ENCODE peak calls at places on chromosome 9, in ten cellular contexts. B is effector memory CD8-positive, alpha-beta T cell; O is foreskin keratinocyte; S is gastrocnemius medialis; M is CD4-positive, alpha-beta T cell; U is heart left ventricle; G is stimulated activated effector memory CD8-positive, alpha-beta T cell treated with anti-CD3 and anti-CD28 coated beads, Interleukin-12 subunit alpha, Interleukin-12 subunit beta, amount 100 ng/mL, for 72 hours; K is GM12878; F is naive thymus-derived CD8-positive, alpha-beta T cell; X is stimulated activated naive B cell treated with anti-CD40 and anti-IgM and Interleukin-4, amounts not matched to agents 10 μg/mL and 1 μg/mL and 100 μg/mL, for 72 hours. L is an unnamed sample.

GRCh38 chr9:131100445-131100844 is 4.1 kb downstream of the AIF1L start:
- ATAC-seq in B (no peak), O (no peak), S (no peak), M (no peak), U (no peak), G (no peak), K (no peak), F (no peak), X (no peak), L (no peak)

GRCh38 chr9:76576344-76576743 is 117.4 kb downstream of the GCNT1 start:
- ATAC-seq in B (peak), O (no peak), S (no peak), M (peak), U (peak), G (peak), K (peak), F (peak), X (peak), L (peak)

GRCh38 chr9:78062710-78063109 is 31.1 kb upstream of the GNAQ start:
- ATAC-seq in B (no peak), O (no peak), S (no peak), M (no peak), U (no peak), G (no peak), K (no peak), F (no peak), X (no peak), L (no peak)

GRCh38 chr9:109311731-109312130 is 9.1 kb downstream of the EPB41L4B start:
- ATAC-seq in B (no peak), O (no peak), S (no peak), M (no peak), U (no peak), G (no peak), K (peak), F (no peak), X (peak), L (peak)

GRCh38 chr9:74666625-74667316 is 169.6 kb downstream of the RORB start:
- ATAC-seq in B (no peak), O (no peak), S (no peak), M (no peak), U (no peak), G (no peak), K (no peak), F (no peak), X (no peak), L (no peak)

GRCh38 chr9:133955821-133956411 is 36.2 kb downstream of the VAV2 start:
- ATAC-seq in B (peak), O (no peak), S (no peak), M (peak), U (peak), G (peak), K (peak), F (peak), X (peak), L (peak)

GRCh38 chr9:120913673-120914266 is 12.8 kb downstream of the TRAF1 start:
- ATAC-seq in B (no peak), O (no peak), S (no peak), M (no peak), U (no peak), G (peak), K (no peak), F (no peak), X (no peak), L (no peak)

GRCh38 chr9:133677126-133678010 is 41.2 kb downstream of the DBH start:
- ATAC-seq in B (peak), O (no peak), S (no peak), M (peak), U (no peak), G (peak), K (no peak), F (peak), X (no peak), L (peak)

GRCh38 chr9:108086624-108087023 is 597.1 kb upstream of the KLF4 start:
- ATAC-seq in B (no peak), O (no peak), S (no peak), M (no peak), U (no peak), G (no peak), K (no peak), F (no peak), X (no peak), L (no peak)

GRCh38 chr9:19155106-19155999 is 28.1 kb upstream of the PLIN2 start:
- ATAC-seq in B (no peak), O (peak), S (peak), M (no peak), U (no peak), G (peak), K (peak), F (no peak), X (no peak), L (peak)

GRCh38 chr9:83056180-83056579 is 6.8 kb downstream of the RASEF start:
- ATAC-seq in B (no peak), O (no peak), S (no peak), M (no peak), U (no peak), G (no peak), K (no peak), F (no peak), X (no peak), L (no peak)

GRCh38 chr9:4235951-4236804 is 63.7 kb downstream of the GLIS3 start:
- ATAC-seq in B (no peak), O (peak), S (no peak), M (no peak), U (peak), G (no peak), K (peak), F (no peak), X (no peak), L (peak)

GRCh38 chr9:83508072-83508471 is 30.1 kb downstream of the FRMD3 start:
- ATAC-seq in B (peak), O (no peak), S (no peak), M (peak), U (no peak), G (peak), K (peak), F (peak), X (no peak), L (peak)

GRCh38 chr9:75499812-75500211 is 390.7 kb upstream of the PCSK5 start:
- ATAC-seq in B (no peak), O (no peak), S (peak), M (no peak), U (peak), G (no peak), K (no peak), F (no peak), X (no peak), L (no peak)

GRCh38 chr9:109001275-109001676 is 12.0 kb downstream of the CTNNAL1 start:
- ATAC-seq in B (no peak), O (peak), S (no peak), M (no peak), U (no peak), G (peak), K (no peak), F (no peak), X (no peak), L (peak)

GRCh38 chr9:12955510-12956163 is 180.8 kb downstream of the LURAP1L start:
- ATAC-seq in B (no peak), O (peak), S (no peak), M (no peak), U (no peak), G (no peak), K (no peak), F (no peak), X (no peak), L (no peak)

GRCh38 chr9:36399980-36400331 is at the start of gene RNF38:
- ATAC-seq in B (no peak), O (no peak), S (no peak), M (peak), U (no peak), G (no peak), K (no peak), F (peak), X (no peak), L (no peak)

GRCh38 chr9:114902773-114903589 is 27.4 kb downstream of the TNFSF8 start:
- ATAC-seq in B (peak), O (peak), S (no peak), M (peak), U (no peak), G (peak), K (no peak), F (no peak), X (peak), L (peak)

GRCh38 chr9:6215562-6215961 is at the start of gene IL33:
- ATAC-seq in B (no peak), O (no peak), S (peak), M (no peak), U (peak), G (no peak), K (no peak), F (no peak), X (no peak), L (no peak)

GRCh38 chr9:131096490-131097258 is at the start of gene AIF1L:
- ATAC-seq in B (no peak), O (peak), S (no peak), M (no peak), U (peak), G (peak), K (peak), F (peak), X (peak), L (peak)

GRCh38 chr9:2821855-2822254 is 22.0 kb downstream of the PUM3 start:
- ATAC-seq in B (no peak), O (no peak), S (no peak), M (no peak), U (no peak), G (no peak), K (peak), F (no peak), X (no peak), L (no peak)

GRCh38 chr9:4425358-4426045 is 64.8 kb upstream of the SLC1A1 start:
- ATAC-seq in B (no peak), O (no peak), S (no peak), M (no peak), U (no peak), G (no peak), K (peak), F (no peak), X (peak), L (no peak)

GRCh38 chr9:4839470-4839912 is 46.7 kb downstream of the RCL1 start:
- ATAC-seq in B (no peak), O (no peak), S (no peak), M (no peak), U (no peak), G (no peak), K (no peak), F (no peak), X (no peak), L (no peak)

GRCh38 chr9:5364294-5364990 is 24.8 kb upstream of the RLN1 start:
- ATAC-seq in B (no peak), O (no peak), S (no peak), M (no peak), U (no peak), G (peak), K (peak), F (no peak), X (no peak), L (peak)

GRCh38 chr9:124040186-124040920 is 28.8 kb downstream of the LHX2 start:
- ATAC-seq in B (no peak), O (peak), S (no peak), M (no peak), U (peak), G (peak), K (peak), F (peak), X (peak), L (peak)

GRCh38 chr9:14097215-14097614 is 216.7 kb downstream of the NFIB start:
- ATAC-seq in B (no peak), O (peak), S (peak), M (no peak), U (peak), G (no peak), K (no peak), F (no peak), X (no peak), L (no peak)

GRCh38 chr9:109349431-109349846 is 28.6 kb upstream of the EPB41L4B start:
- ATAC-seq in B (no peak), O (peak), S (no peak), M (no peak), U (peak), G (no peak), K (no peak), F (no peak), X (no peak), L (no peak)

GRCh38 chr9:20376042-20376441 is 246.3 kb downstream of the MLLT3 start:
- ATAC-seq in B (no peak), O (no peak), S (no peak), M (peak), U (no peak), G (no peak), K (no peak), F (no peak), X (no peak), L (no peak)

GRCh38 chr9:122218885-122219855 is 9.6 kb downstream of the LHX6 start:
- ATAC-seq in B (peak), O (peak), S (peak), M (no peak), U (peak), G (peak), K (no peak), F (peak), X (peak), L (no peak)

GRCh38 chr9:112218908-112219307 is 43.8 kb upstream of the SUSD1 start:
- ATAC-seq in B (peak), O (no peak), S (no peak), M (no peak), U (no peak), G (peak), K (peak), F (no peak), X (peak), L (peak)

L was measured in activated T-helper 17 cell treated with anti-CD3 and anti-CD28 coated beads, Interleukin-2, amount 50 U/mL, for 72 hours.